ENCODE peak calls at places on chromosomes 6 and 20, in nine cellular contexts. One of them, this sample, is unnamed.

GRCh38 chr6:111487656-111488055 is 4.6 kb upstream of the REV3L start:
- DNase-seq in A549: no peak
- DNase-seq in SK-N-SH: no peak
- DNase-seq in GM12878: peak
- DNase-seq in HL-60: peak
- DNase-seq in K562: no peak
- DNase-seq in Panc1: no peak
- DNase-seq in HCT116: no peak
- DNase-seq in HepG2: no peak
- DNase-seq in this sample: no peak

GRCh38 chr20:61639200-61639599 is 387.1 kb downstream of the CDH4 start:
- DNase-seq in A549: no peak
- DNase-seq in SK-N-SH: no peak
- DNase-seq in GM12878: no peak
- DNase-seq in HL-60: no peak
- DNase-seq in K562: no peak
- DNase-seq in Panc1: no peak
- DNase-seq in HCT116: no peak
- DNase-seq in HepG2: no peak
- DNase-seq in this sample: no peak

GRCh38 chr6:5051394-5051793 is 33.7 kb upstream of the PPP1R3G start:
- DNase-seq in A549: no peak
- DNase-seq in SK-N-SH: no peak
- DNase-seq in GM12878: no peak
- DNase-seq in HL-60: no peak
- DNase-seq in K562: no peak
- DNase-seq in Panc1: no peak
- DNase-seq in HCT116: no peak
- DNase-seq in HepG2: no peak
- DNase-seq in this sample: no peak

GRCh38 chr6:150720774-150721233 is 121.1 kb downstream of the PLEKHG1 start:
- DNase-seq in A549: no peak
- DNase-seq in SK-N-SH: no peak
- DNase-seq in GM12878: peak
- DNase-seq in HL-60: no peak
- DNase-seq in K562: no peak
- DNase-seq in Panc1: no peak
- DNase-seq in HCT116: peak
- DNase-seq in HepG2: no peak
- DNase-seq in this sample: peak

GRCh38 chr6:37077459-37078296 is 72.2 kb downstream of the FGD2 start:
- DNase-seq in A549: no peak
- DNase-seq in SK-N-SH: peak
- DNase-seq in GM12878: no peak
- DNase-seq in HL-60: no peak
- DNase-seq in K562: no peak
- DNase-seq in Panc1: no peak
- DNase-seq in HCT116: no peak
- DNase-seq in HepG2: no peak
- DNase-seq in this sample: peak

GRCh38 chr6:97765480-97765879 is 482.5 kb upstream of the MMS22L start:
- DNase-seq in A549: no peak
- DNase-seq in SK-N-SH: no peak
- DNase-seq in GM12878: no peak
- DNase-seq in HL-60: no peak
- DNase-seq in K562: no peak
- DNase-seq in Panc1: no peak
- DNase-seq in HCT116: no peak
- DNase-seq in HepG2: no peak
- DNase-seq in this sample: no peak

GRCh38 chr6:47076422-47077344 is 34.6 kb upstream of the ADGRF1 start:
- DNase-seq in A549: no peak
- DNase-seq in SK-N-SH: no peak
- DNase-seq in GM12878: no peak
- DNase-seq in HL-60: peak
- DNase-seq in K562: no peak
- DNase-seq in Panc1: no peak
- DNase-seq in HCT116: no peak
- DNase-seq in HepG2: peak
- DNase-seq in this sample: no peak

GRCh38 chr20:11511816-11512215 is 405.9 kb upstream of the BTBD3 start:
- DNase-seq in A549: no peak
- DNase-seq in SK-N-SH: no peak
- DNase-seq in GM12878: peak
- DNase-seq in HL-60: no peak
- DNase-seq in K562: no peak
- DNase-seq in Panc1: no peak
- DNase-seq in HCT116: no peak
- DNase-seq in HepG2: no peak
- DNase-seq in this sample: no peak

GRCh38 chr6:15332441-15332840 is 86.6 kb downstream of the JARID2 start:
- DNase-seq in A549: no peak
- DNase-seq in SK-N-SH: no peak
- DNase-seq in GM12878: no peak
- DNase-seq in HL-60: no peak
- DNase-seq in K562: no peak
- DNase-seq in Panc1: no peak
- DNase-seq in HCT116: no peak
- DNase-seq in HepG2: no peak
- DNase-seq in this sample: no peak

GRCh38 chr20:11891081-11891826 is 26.4 kb upstream of the BTBD3 start:
- DNase-seq in A549: peak
- DNase-seq in SK-N-SH: peak
- DNase-seq in GM12878: no peak
- DNase-seq in HL-60: peak
- DNase-seq in K562: peak
- DNase-seq in Panc1: no peak
- DNase-seq in HCT116: no peak
- DNase-seq in HepG2: peak
- DNase-seq in this sample: peak

GRCh38 chr6:137297887-137298286 is 78.7 kb upstream of the IFNGR1 start:
- DNase-seq in A549: no peak
- DNase-seq in SK-N-SH: no peak
- DNase-seq in GM12878: no peak
- DNase-seq in HL-60: no peak
- DNase-seq in K562: no peak
- DNase-seq in Panc1: no peak
- DNase-seq in HCT116: no peak
- DNase-seq in HepG2: no peak
- DNase-seq in this sample: peak

GRCh38 chr20:38633577-38634093 is 32.0 kb downstream of the ARHGAP40 start:
- DNase-seq in A549: peak
- DNase-seq in SK-N-SH: peak
- DNase-seq in GM12878: no peak
- DNase-seq in HL-60: peak
- DNase-seq in K562: peak
- DNase-seq in Panc1: no peak
- DNase-seq in HCT116: peak
- DNase-seq in HepG2: peak
- DNase-seq in this sample: peak

GRCh38 chr6:141510803-141511202 is 621.9 kb upstream of the GJE1 start:
- DNase-seq in A549: no peak
- DNase-seq in SK-N-SH: no peak
- DNase-seq in GM12878: no peak
- DNase-seq in HL-60: no peak
- DNase-seq in K562: no peak
- DNase-seq in Panc1: no peak
- DNase-seq in HCT116: no peak
- DNase-seq in HepG2: no peak
- DNase-seq in this sample: no peak

GRCh38 chr20:12358006-12358654 is 440.4 kb downstream of the BTBD3 start:
- DNase-seq in A549: no peak
- DNase-seq in SK-N-SH: no peak
- DNase-seq in GM12878: no peak
- DNase-seq in HL-60: no peak
- DNase-seq in K562: no peak
- DNase-seq in Panc1: no peak
- DNase-seq in HCT116: no peak
- DNase-seq in HepG2: no peak
- DNase-seq in this sample: peak

DNA sequence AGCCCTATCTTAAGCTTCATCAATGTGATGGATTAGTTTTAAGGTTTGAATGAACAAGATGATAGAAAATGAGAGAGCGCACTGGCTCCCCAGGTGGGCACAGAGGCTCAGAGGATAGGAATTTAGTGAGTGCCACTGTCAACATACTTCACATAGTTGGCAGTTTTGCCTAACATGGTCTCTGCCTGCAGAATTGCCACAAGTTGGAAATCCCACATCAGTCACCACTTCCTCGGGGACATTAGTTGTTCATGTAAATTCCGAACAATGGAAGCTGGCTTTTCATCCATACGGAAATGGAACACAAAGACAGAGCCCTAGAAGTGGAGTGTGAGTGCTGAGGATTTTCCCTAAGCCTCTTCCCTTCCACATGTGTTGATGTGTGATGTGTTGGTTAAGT is 123.9 kb upstream of the PHACTR1 start:
- DNase-seq in A549: peak
- DNase-seq in SK-N-SH: no peak
- DNase-seq in GM12878: no peak
- DNase-seq in HL-60: no peak
- DNase-seq in K562: no peak
- DNase-seq in Panc1: no peak
- DNase-seq in HCT116: no peak
- DNase-seq in HepG2: no peak
- DNase-seq in this sample: peak
- TF ChIP-seq REST in A549: no peak
- TF ChIP-seq REST in SK-N-SH: no peak
- TF ChIP-seq REST in GM12878: no peak
- TF ChIP-seq REST in HL-60: no peak
- TF ChIP-seq REST in K562: no peak
- TF ChIP-seq REST in Panc1: no peak
- TF ChIP-seq REST in HCT116: no peak
- TF ChIP-seq REST in HepG2: no peak
- TF ChIP-seq REST in this sample: no peak

DNA sequence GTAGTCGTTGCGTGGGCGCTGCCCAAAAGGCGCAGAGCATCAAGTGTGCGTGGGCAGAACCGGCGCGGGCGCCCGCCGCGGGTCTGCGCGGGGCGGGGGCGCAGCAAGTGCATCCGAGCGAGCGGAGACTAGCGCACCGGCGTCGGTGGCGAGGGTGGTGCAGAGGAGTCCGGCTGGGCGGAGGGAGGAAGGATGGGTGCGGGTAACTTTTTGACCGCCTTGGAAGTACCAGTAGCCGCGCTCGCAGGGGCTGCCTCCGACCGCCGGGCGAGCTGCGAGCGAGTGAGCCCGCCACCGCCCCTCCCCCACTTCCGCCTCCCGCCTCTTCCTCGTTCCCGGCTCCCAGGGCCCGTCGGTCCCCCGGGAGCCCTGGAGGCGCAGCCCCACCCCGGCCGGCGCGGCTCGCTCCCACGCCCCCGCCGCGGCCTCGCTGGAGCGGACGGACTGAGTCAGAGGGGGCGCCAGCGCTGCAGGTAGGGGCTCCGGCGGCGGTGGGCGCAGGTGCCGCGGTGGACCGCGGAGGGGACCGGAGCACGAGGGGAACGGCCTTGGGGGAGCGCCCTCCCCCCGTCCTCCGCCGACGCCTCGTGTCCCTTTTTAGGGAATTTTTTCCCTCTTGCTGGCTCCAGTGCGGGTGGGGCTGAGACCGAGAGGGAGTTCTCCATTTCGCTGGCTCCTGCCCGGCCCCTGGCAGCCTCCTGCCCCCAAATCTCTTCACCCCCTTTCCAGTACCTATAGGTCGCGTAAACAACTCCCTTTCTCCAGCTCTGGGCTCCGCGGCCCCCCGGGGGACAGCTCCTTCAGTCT is 1.6 kb upstream of the DBNDD2 start:
- DNase-seq in A549: no peak
- DNase-seq in SK-N-SH: peak
- DNase-seq in GM12878: no peak
- DNase-seq in HL-60: peak
- DNase-seq in K562: peak
- DNase-seq in Panc1: no peak
- DNase-seq in HCT116: no peak
- DNase-seq in HepG2: no peak
- DNase-seq in this sample: peak
- TF ChIP-seq REST in A549: no peak
- TF ChIP-seq REST in SK-N-SH: no peak
- TF ChIP-seq REST in GM12878: no peak
- TF ChIP-seq REST in HL-60: peak
- TF ChIP-seq REST in K562: no peak
- TF ChIP-seq REST in Panc1: no peak
- TF ChIP-seq REST in HCT116: no peak
- TF ChIP-seq REST in HepG2: peak
- TF ChIP-seq REST in this sample: no peak

GRCh38 chr6:27228963-27229477 is 18.5 kb upstream of the PRSS16 start:
- DNase-seq in A549: no peak
- DNase-seq in SK-N-SH: no peak
- DNase-seq in GM12878: no peak
- DNase-seq in HL-60: no peak
- DNase-seq in K562: no peak
- DNase-seq in Panc1: no peak
- DNase-seq in HCT116: no peak
- DNase-seq in HepG2: no peak
- DNase-seq in this sample: no peak

DNA sequence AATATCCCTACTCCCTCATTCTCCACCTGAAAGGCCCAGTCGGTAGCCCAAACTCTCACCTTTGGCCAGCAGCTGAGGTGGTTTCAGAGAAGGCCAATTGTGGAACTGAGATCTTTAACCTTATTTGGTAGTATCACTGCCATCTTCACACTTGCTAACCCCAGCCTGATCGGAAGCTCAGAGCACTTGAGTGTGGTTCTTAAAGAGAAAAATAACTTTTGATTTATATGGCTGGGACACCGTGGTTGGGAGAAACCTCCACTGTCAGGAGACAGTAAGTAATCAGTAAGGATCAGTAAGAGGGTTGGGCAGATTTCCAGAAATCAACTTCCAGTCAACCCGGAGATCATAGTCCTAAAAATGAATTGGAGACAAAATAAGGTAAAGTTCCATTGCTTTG is 22.8 kb upstream of the PRSS16 start:
- DNase-seq in A549: no peak
- DNase-seq in SK-N-SH: no peak
- DNase-seq in GM12878: no peak
- DNase-seq in HL-60: no peak
- DNase-seq in K562: no peak
- DNase-seq in Panc1: no peak
- DNase-seq in HCT116: no peak
- DNase-seq in HepG2: no peak
- DNase-seq in this sample: no peak
- TF ChIP-seq REST in A549: no peak
- TF ChIP-seq REST in SK-N-SH: no peak
- TF ChIP-seq REST in GM12878: no peak
- TF ChIP-seq REST in HL-60: no peak
- TF ChIP-seq REST in K562: no peak
- TF ChIP-seq REST in Panc1: no peak
- TF ChIP-seq REST in HCT116: no peak
- TF ChIP-seq REST in HepG2: no peak
- TF ChIP-seq REST in this sample: no peak

DNA sequence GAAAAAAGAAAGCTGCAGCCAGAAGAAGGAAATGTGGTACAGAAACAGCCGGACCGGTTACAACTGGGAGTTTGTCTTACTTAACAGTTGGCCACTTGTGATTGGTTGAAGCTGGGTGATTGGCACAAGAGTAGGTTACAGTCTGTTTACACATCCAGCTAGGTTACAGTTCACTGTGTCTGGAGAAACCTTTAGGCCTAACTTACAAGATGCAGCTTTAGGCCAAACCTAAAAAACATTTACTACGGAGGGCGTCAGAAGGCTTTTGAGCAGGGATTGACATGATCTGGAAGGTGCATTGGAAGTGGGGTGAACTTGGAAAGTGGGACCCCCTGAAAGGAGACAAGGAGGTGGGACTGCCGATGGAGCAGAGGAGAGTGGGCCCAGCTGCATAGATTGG is 122.3 kb downstream of the BANF2 start:
- DNase-seq in A549: no peak
- DNase-seq in SK-N-SH: no peak
- DNase-seq in GM12878: no peak
- DNase-seq in HL-60: no peak
- DNase-seq in K562: no peak
- DNase-seq in Panc1: no peak
- DNase-seq in HCT116: no peak
- DNase-seq in HepG2: peak
- DNase-seq in this sample: no peak
- TF ChIP-seq REST in A549: no peak
- TF ChIP-seq REST in SK-N-SH: no peak
- TF ChIP-seq REST in GM12878: no peak
- TF ChIP-seq REST in HL-60: no peak
- TF ChIP-seq REST in K562: no peak
- TF ChIP-seq REST in Panc1: no peak
- TF ChIP-seq REST in HCT116: no peak
- TF ChIP-seq REST in HepG2: no peak
- TF ChIP-seq REST in this sample: no peak